ENCODE peak calls at places on chromosomes 1 and 21, in ten cellular contexts. L, J, I, A, N, Y, C, S, O and Z are unnamed samples.
A peak's percentile ranks its signal among the peaks of the same experiment; 100 is the strongest.

GRCh38 chr1:207321790-207322530 is 482 bp downstream of the CD55 start:
- DNase-seq in L (no peak), J (peak; percentile 19), I (peak; percentile 39), A (peak; percentile 22), N (peak; percentile 39), Y (no peak), C (no peak), S (no peak), O (peak; percentile 37), Z (no peak)

GRCh38 chr1:39925727-39926342 is 24.1 kb upstream of the MYCL start:
- DNase-seq in L (no peak), J (no peak), I (no peak), A (no peak), N (peak; percentile 77), Y (peak; percentile 35), C (no peak), S (no peak), O (no peak), Z (no peak)

GRCh38 chr1:100268202-100268601 is 2.2 kb downstream of the RTCA start:
- DNase-seq in L (no peak), J (no peak), I (no peak), A (no peak), N (no peak), Y (no peak), C (no peak), S (no peak), O (no peak), Z (no peak)

GRCh38 chr1:71147637-71148360 is 67.0 kb upstream of the ZRANB2 start:
- DNase-seq in L (no peak), J (no peak), I (no peak), A (no peak), N (no peak), Y (no peak), C (no peak), S (no peak), O (no peak), Z (no peak)

GRCh38 chr1:159921700-159922498 is 3.4 kb downstream of the TAGLN2 start:
- DNase-seq in L (no peak), J (no peak), I (no peak), A (no peak), N (peak; percentile 50), Y (peak; percentile 34), C (no peak), S (peak; percentile 62), O (no peak), Z (no peak)

GRCh38 chr1:167212025-167212424 is 8.7 kb upstream of the POU2F1 start:
- DNase-seq in L (no peak), J (no peak), I (no peak), A (no peak), N (no peak), Y (no peak), C (no peak), S (no peak), O (no peak), Z (no peak)

GRCh38 chr21:40606341-40606740 is 240.6 kb downstream of the DSCAM start:
- DNase-seq in L (no peak), J (no peak), I (no peak), A (no peak), N (no peak), Y (no peak), C (no peak), S (no peak), O (no peak), Z (no peak)

GRCh38 chr1:93615201-93616150 is 66.2 kb downstream of the BCAR3 start:
- DNase-seq in L (no peak), J (peak; percentile 40), I (peak; percentile 69), A (no peak), N (peak; percentile 86), Y (peak; percentile 77), C (peak; percentile 78), S (no peak), O (peak; percentile 77), Z (peak; percentile 53)

GRCh38 chr1:14055442-14056225 is 355.6 kb downstream of the PRDM2 start:
- DNase-seq in L (no peak), J (peak; percentile 26), I (peak; percentile 44), A (no peak), N (peak; percentile 9), Y (no peak), C (no peak), S (no peak), O (peak; percentile 56), Z (no peak)

GRCh38 chr1:205571747-205572146 is 60.1 kb downstream of the ELK4 start:
- DNase-seq in L (no peak), J (no peak), I (no peak), A (no peak), N (no peak), Y (no peak), C (no peak), S (no peak), O (no peak), Z (no peak)

GRCh38 chr1:111769517-111770146 is 13.9 kb downstream of the DDX20 start:
- DNase-seq in L (peak; percentile 70), J (peak; percentile 74), I (peak; percentile 88), A (no peak), N (peak; percentile 85), Y (peak; percentile 78), C (peak; percentile 42), S (peak; percentile 66), O (peak; percentile 65), Z (peak; percentile 48)

GRCh38 chr1:208919371-208919770 is 664.1 kb upstream of the CAMK1G start:
- DNase-seq in L (no peak), J (no peak), I (no peak), A (no peak), N (peak; percentile 50), Y (no peak), C (peak; percentile 41), S (no peak), O (no peak), Z (no peak)

GRCh38 chr21:45041351-45041805 is 33.0 kb upstream of the ADARB1 start:
- DNase-seq in L (peak; percentile 74), J (peak; percentile 50), I (peak; percentile 90), A (no peak), N (peak; percentile 84), Y (peak; percentile 78), C (no peak), S (no peak), O (peak; percentile 71), Z (no peak)

GRCh38 chr1:156233421-156234127 is 8.4 kb upstream of the BGLAP start:
- DNase-seq in L (no peak), J (no peak), I (peak; percentile 87), A (no peak), N (peak; percentile 85), Y (peak; percentile 88), C (no peak), S (no peak), O (peak; percentile 79), Z (peak; percentile 29)

GRCh38 chr1:83998205-83998598 is 730 bp downstream of the TTLL7 start:
- DNase-seq in L (no peak), J (no peak), I (peak; percentile 44), A (no peak), N (peak; percentile 33), Y (peak; percentile 6), C (peak; percentile 4), S (no peak), O (peak; percentile 17), Z (no peak)

GRCh38 chr1:29686012-29686930 is 449.9 kb downstream of the PTPRU start:
- DNase-seq in L (no peak), J (no peak), I (no peak), A (no peak), N (no peak), Y (no peak), C (no peak), S (peak; percentile 63), O (no peak), Z (no peak)

GRCh38 chr1:223478606-223479005 is 85.4 kb downstream of the CCDC185 start:
- DNase-seq in L (no peak), J (peak; percentile 18), I (no peak), A (no peak), N (no peak), Y (no peak), C (no peak), S (no peak), O (no peak), Z (no peak)

DNA sequence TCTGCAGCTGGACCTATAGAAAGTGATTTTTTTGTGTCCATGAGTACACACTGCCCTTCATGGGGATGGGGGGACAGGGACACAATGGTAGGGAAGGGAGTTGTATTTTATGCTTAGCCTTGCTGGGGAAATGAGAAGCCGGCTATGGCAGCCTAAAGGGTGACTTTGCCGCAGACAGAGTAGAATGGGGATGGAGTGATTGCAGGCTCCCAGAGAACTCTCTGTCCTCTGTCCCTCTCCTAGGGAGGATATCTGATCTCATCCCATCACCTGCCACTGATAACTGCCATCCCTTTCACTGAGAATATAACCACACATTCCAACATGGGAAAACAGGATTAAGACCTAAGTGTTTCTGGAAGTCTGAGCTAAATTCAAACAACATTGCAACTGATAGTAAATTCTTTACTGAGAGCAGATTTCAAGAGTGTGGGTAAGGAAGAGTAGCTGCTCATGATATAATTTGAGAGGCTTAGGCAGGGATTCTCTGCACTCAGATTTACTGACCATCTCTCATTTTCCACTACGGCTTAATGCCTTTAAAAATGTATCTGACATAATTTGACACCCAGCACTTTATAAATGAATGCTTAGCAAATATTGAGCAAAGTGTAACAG is 13.9 kb downstream of the SH2D1B start:
- DNase-seq in L (no peak), J (no peak), I (no peak), A (no peak), N (no peak), Y (no peak), C (no peak), S (no peak), O (no peak), Z (no peak)
- H3K4me3 ChIP-seq in L (no peak overlapping the region), J (no peak overlapping the region), I (no peak overlapping the region), A (no peak overlapping the region), N (no peak overlapping the region), Y (no peak overlapping the region), C (no peak overlapping the region), S (no peak overlapping the region), O (no peak overlapping the region), Z (no peak overlapping the region)

GRCh38 chr1:53732409-53732808 is 6.6 kb downstream of the GLIS1 start:
- DNase-seq in L (no peak), J (no peak), I (peak; percentile 47), A (no peak), N (peak; percentile 46), Y (no peak), C (no peak), S (no peak), O (no peak), Z (no peak)
- TF ChIP-seq CTCF in L (no peak), J (no peak), I (no peak), A (no peak), N (no peak), Y (no peak), C (no peak), S (no peak), O (no peak), Z (no peak)

GRCh38 chr1:50974618-50974935 is 4.5 kb downstream of the CDKN2C start:
- DNase-seq in L (no peak), J (no peak), I (no peak), A (no peak), N (no peak), Y (no peak), C (no peak), S (no peak), O (no peak), Z (no peak)
- H3K4me3 ChIP-seq in L (no peak overlapping the region), J (no peak overlapping the region), I (no peak overlapping the region), A (peak overlapping the region; percentile 86), N (no peak overlapping the region), Y (no peak overlapping the region), C (no peak overlapping the region), S (no peak overlapping the region), O (no peak overlapping the region), Z (no peak overlapping the region)

DNA sequence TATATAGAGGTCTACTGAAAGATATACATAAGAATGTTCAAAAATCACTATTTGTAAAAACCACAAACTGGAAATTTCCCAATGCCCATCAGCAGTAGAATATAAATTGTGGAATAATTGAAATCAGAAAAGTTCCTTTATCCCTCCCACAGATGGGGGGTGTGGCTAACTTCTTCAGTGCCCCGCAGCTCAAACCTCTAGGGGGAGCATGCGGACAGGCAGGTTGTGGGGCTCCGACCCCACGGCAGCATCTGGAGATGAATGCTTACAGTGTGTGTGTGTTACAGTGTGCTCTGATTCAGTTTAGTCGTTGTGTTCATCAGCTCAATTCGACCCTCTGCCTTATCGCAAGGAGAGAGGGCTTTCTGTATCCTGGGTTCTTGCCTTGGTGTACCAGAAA is 262.1 kb upstream of the LRRC7 start:
- DNase-seq in L (no peak), J (no peak), I (no peak), A (no peak), N (no peak), Y (no peak), C (peak; percentile 8), S (no peak), O (no peak), Z (no peak)
- TF ChIP-seq CTCF in L (no peak), J (no peak), I (no peak), A (no peak), N (no peak), Y (no peak), C (no peak), S (peak; percentile 23), O (peak; percentile 5), Z (peak; percentile 29)